ENCODE peak calls at places on chromosomes 16 and 17, in four cellular contexts. E is fibroblast of lung, B is tibial artery, R is bronchial epithelial cell. O is an unnamed sample.

GRCh38 chr16:55120408-55120807 is 189.7 kb downstream of the IRX5 start:
- DNase-seq in E (no peak), B (peak), R (peak), O (no peak)

GRCh38 chr16:19696312-19696711 is 21.7 kb downstream of the KNOP1 start:
- DNase-seq in E (peak), B (peak), R (peak), O (peak)

GRCh38 chr16:72042157-72042660 is 12.1 kb upstream of the HP start:
- DNase-seq in E (no peak), B (no peak), R (no peak), O (peak)

GRCh38 chr17:30580916-30581315 is 103.7 kb downstream of the GOSR1 start:
- DNase-seq in E (no peak), B (no peak), R (no peak), O (no peak)

GRCh38 chr17:38750312-38751121 is 2.0 kb upstream of the PSMB3 start:
- DNase-seq in E (no peak), B (no peak), R (peak), O (no peak)

GRCh38 chr17:49146620-49147306 is 14.2 kb downstream of the B4GALNT2 start:
- DNase-seq in E (peak), B (no peak), R (peak), O (peak)

GRCh38 chr16:48538746-48539484 is 71.1 kb downstream of the N4BP1 start:
- DNase-seq in E (no peak), B (no peak), R (no peak), O (no peak)

GRCh38 chr16:27461483-27462171 is 59.7 kb downstream of the IL21R start:
- DNase-seq in E (peak), B (no peak), R (no peak), O (no peak)

GRCh38 chr16:67449739-67450138 is 18.8 kb downstream of the HSD11B2 start:
- DNase-seq in E (peak), B (no peak), R (no peak), O (no peak)

GRCh38 chr17:76353004-76353598 is 615 bp downstream of the PRPSAP1 start:
- DNase-seq in E (no peak), B (peak), R (no peak), O (no peak)

GRCh38 chr17:61724777-61725176 is 133.8 kb upstream of the NACA2 start:
- DNase-seq in E (peak), B (no peak), R (no peak), O (no peak)

GRCh38 chr17:82781894-82782274 is 30.0 kb downstream of the TBCD start:
- DNase-seq in E (peak), B (peak), R (peak), O (peak)

GRCh38 chr17:43846963-43847369 is at the start of gene CD300LG:
- DNase-seq in E (no peak), B (peak), R (no peak), O (no peak)

GRCh38 chr16:85616608-85617311 is 3.6 kb downstream of the GSE1 start:
- DNase-seq in E (no peak), B (no peak), R (no peak), O (peak)

GRCh38 chr16:64440421-64440831 is 681.4 kb downstream of the CDH11 start:
- DNase-seq in E (peak), B (no peak), R (peak), O (peak)

GRCh38 chr17:44432254-44433157 is 43.1 kb upstream of the ITGA2B start:
- DNase-seq in E (no peak), B (no peak), R (no peak), O (no peak)

GRCh38 chr16:22098538-22099255 is 6.4 kb downstream of the VWA3A start:
- DNase-seq in E (peak), B (no peak), R (peak), O (peak)

GRCh38 chr17:1481736-1482135 is 10.8 kb downstream of the MYO1C start:
- DNase-seq in E (no peak), B (no peak), R (no peak), O (no peak)

GRCh38 chr16:70460737-70461261 is 6.4 kb downstream of the FCSK start:
- DNase-seq in E (no peak), B (no peak), R (peak), O (no peak)

GRCh38 chr16:1965610-1966009 is 984 bp upstream of the RPS2 start:
- DNase-seq in E (no peak), B (no peak), R (no peak), O (no peak)

GRCh38 chr16:1964046-1964505 is 550 bp downstream of the RPS2 start:
- DNase-seq in E (peak), B (no peak), R (no peak), O (no peak)

GRCh38 chr16:1961651-1962067 is 2.3 kb downstream of the NDUFB10 start:
- DNase-seq in E (no peak), B (no peak), R (no peak), O (no peak)

GRCh38 chr16:1966460-1966859 is at the start of gene RNF151:
- DNase-seq in E (no peak), B (no peak), R (no peak), O (no peak)

GRCh38 chr16:1964506-1965471 is at the start of gene RPS2:
- DNase-seq in E (peak), B (peak), R (peak), O (peak)
- TF ChIP-seq CTCF in E (no peak), B (no peak), R (no peak), O (no peak)

DNA sequence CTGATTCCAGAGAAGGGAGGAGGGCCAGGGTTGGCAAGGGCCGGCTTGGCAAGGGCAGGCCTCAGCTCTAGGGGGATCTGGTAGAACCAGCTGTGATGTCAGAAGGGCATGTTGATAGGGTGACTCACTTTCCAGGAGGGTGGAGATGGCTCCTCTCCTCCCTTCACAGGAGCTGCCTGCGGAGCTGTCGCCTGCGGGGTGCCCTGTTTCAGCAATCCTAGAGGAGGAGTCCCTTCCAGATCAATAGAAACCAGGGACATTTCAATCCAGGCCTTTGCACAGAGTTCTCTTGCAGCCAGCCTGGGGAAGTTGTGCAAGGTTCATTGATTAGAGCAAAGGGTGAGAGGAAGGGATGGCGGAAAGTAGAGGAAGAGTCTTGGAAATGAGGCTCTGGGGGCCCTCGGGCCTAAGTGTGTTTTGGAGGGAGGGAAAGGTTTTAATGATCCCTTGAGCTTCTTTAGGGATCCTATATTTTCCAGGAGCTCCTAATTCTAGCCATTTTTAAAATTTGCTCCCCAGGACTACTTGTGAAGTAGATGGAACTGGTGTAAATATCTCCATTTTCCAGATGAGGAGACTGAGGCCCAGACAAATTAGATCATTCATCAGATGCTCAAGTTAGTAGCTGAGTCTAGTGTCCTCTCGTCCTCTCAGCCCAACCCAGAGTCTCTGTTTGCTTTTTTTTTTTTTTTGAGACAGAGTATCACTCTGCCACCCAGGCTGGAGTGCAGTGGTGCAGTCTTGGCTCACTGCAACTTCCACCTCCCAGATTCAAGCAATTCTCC is 24.8 kb upstream of the CSNK2A2 start:
- DNase-seq in E (no peak), B (no peak), R (peak), O (peak)
- H3K4me3 ChIP-seq in E (no peak), B (no peak), R (no peak), O (no peak)

GRCh38 chr17:8186787-8187516 is 3.0 kb downstream of the BORCS6 start:
- DNase-seq in E (peak), B (peak), R (peak), O (peak)
- TF ChIP-seq CTCF in E (peak), B (peak), R (peak), O (peak)

GRCh38 chr16:17850626-17851265 is 380.0 kb upstream of the XYLT1 start:
- DNase-seq in E (no peak), B (no peak), R (no peak), O (no peak)

GRCh38 chr16:17843905-17844304 is 373.1 kb upstream of the XYLT1 start:
- DNase-seq in E (no peak), B (no peak), R (no peak), O (no peak)

GRCh38 chr16:17845031-17845430 is 374.3 kb upstream of the XYLT1 start:
- DNase-seq in E (no peak), B (no peak), R (no peak), O (no peak)

GRCh38 chr16:17846030-17846429 is 375.3 kb upstream of the XYLT1 start:
- DNase-seq in E (no peak), B (no peak), R (no peak), O (no peak)

GRCh38 chr16:17847234-17847795 is 376.6 kb upstream of the XYLT1 start:
- DNase-seq in E (no peak), B (no peak), R (no peak), O (no peak)
- H3K4me3 ChIP-seq in E (no peak), B (no peak), R (no peak), O (no peak)

DNA sequence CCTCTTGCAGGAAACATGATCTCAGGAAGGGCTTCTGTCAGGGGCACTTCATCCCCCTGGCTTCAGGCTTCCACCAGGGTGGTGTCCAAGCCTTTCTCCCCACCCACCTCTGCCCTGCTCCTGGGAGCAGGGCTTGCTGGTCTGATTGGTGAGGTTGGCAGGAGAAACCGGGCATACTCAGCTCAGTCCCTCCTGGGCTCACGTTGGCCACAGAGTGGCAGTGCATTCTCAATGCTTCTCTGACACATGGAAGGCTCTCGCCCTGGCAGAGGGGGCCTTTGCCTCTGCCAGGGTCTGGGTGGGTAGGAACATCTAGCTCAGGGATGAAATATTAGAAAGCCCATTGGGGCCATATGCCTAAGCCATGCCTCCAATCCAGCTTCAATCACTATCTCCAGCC is 142.8 kb downstream of the AXIN2 start:
- DNase-seq in E (no peak), B (no peak), R (no peak), O (no peak)
- TF ChIP-seq CTCF in E (no peak), B (no peak), R (no peak), O (peak)

O was measured in astrocyte of the spinal cord.